ENCODE peak calls at places on chromosomes 5 and 9, in seven cellular contexts. One of them, this sample, is unnamed.
A peak's percentile ranks its signal among the peaks of the same experiment; 100 is the strongest.

GRCh38 chr5:625516-625915 is 13.4 kb downstream of the CEP72 start:
- DNase-seq in esophagus squamous epithelium: no peak
- DNase-seq in neuronal stem cell: no peak
- DNase-seq in spleen: peak; percentile 64
- DNase-seq in CD8-positive, alpha-beta T cell: no peak
- DNase-seq in fibroblast of lung: no peak
- DNase-seq in heart right ventricle: no peak
- DNase-seq in this sample: no peak

GRCh38 chr9:98994226-98995058 is 50.7 kb downstream of the COL15A1 start:
- DNase-seq in neuronal stem cell: no peak
- DNase-seq in spleen: no peak
- DNase-seq in esophagus squamous epithelium: no peak
- DNase-seq in fibroblast of lung: no peak
- DNase-seq in CD8-positive, alpha-beta T cell: no peak
- DNase-seq in heart right ventricle: no peak
- DNase-seq in this sample: no peak

GRCh38 chr9:137067860-137068538 is 2.4 kb downstream of the SAPCD2 start:
- DNase-seq in esophagus squamous epithelium: no peak
- DNase-seq in fibroblast of lung: peak; percentile 64
- DNase-seq in neuronal stem cell: peak; percentile 67
- DNase-seq in heart right ventricle: peak; percentile 80
- DNase-seq in spleen: peak; percentile 95
- DNase-seq in CD8-positive, alpha-beta T cell: peak; percentile 86
- DNase-seq in this sample: peak; percentile 87

GRCh38 chr9:134365791-134366222 is 39.6 kb downstream of the RXRA start:
- DNase-seq in spleen: no peak
- DNase-seq in heart right ventricle: peak; percentile 62
- DNase-seq in neuronal stem cell: peak; percentile 17
- DNase-seq in CD8-positive, alpha-beta T cell: no peak
- DNase-seq in fibroblast of lung: peak; percentile 29
- DNase-seq in esophagus squamous epithelium: no peak
- DNase-seq in this sample: no peak

GRCh38 chr9:91302831-91303230 is 58.9 kb downstream of the AUH start:
- DNase-seq in fibroblast of lung: peak; percentile 89
- DNase-seq in spleen: no peak
- DNase-seq in esophagus squamous epithelium: no peak
- DNase-seq in neuronal stem cell: no peak
- DNase-seq in heart right ventricle: no peak
- DNase-seq in CD8-positive, alpha-beta T cell: no peak
- DNase-seq in this sample: no peak

GRCh38 chr9:126507318-126508109 is 106.2 kb upstream of the LMX1B start:
- DNase-seq in spleen: peak; percentile 63
- DNase-seq in CD8-positive, alpha-beta T cell: no peak
- DNase-seq in fibroblast of lung: no peak
- DNase-seq in neuronal stem cell: no peak
- DNase-seq in esophagus squamous epithelium: no peak
- DNase-seq in heart right ventricle: no peak
- DNase-seq in this sample: no peak

GRCh38 chr9:69822091-69822750 is 1.6 kb downstream of the CFAP95 start:
- DNase-seq in neuronal stem cell: no peak
- DNase-seq in heart right ventricle: no peak
- DNase-seq in esophagus squamous epithelium: no peak
- DNase-seq in CD8-positive, alpha-beta T cell: no peak
- DNase-seq in spleen: no peak
- DNase-seq in fibroblast of lung: peak; percentile 59
- DNase-seq in this sample: no peak

GRCh38 chr5:174935854-174936474 is 211.6 kb downstream of the MSX2 start:
- DNase-seq in esophagus squamous epithelium: no peak
- DNase-seq in neuronal stem cell: peak; percentile 61
- DNase-seq in CD8-positive, alpha-beta T cell: peak; percentile 32
- DNase-seq in heart right ventricle: peak; percentile 39
- DNase-seq in fibroblast of lung: peak; percentile 39
- DNase-seq in spleen: peak; percentile 81
- DNase-seq in this sample: peak; percentile 10

GRCh38 chr5:10625700-10626472 is 62.0 kb downstream of the ANKRD33B start:
- DNase-seq in spleen: no peak
- DNase-seq in fibroblast of lung: no peak
- DNase-seq in neuronal stem cell: no peak
- DNase-seq in heart right ventricle: no peak
- DNase-seq in CD8-positive, alpha-beta T cell: no peak
- DNase-seq in esophagus squamous epithelium: no peak
- DNase-seq in this sample: no peak

GRCh38 chr9:114060711-114061110 is 17.4 kb downstream of the AMBP start:
- DNase-seq in fibroblast of lung: no peak
- DNase-seq in CD8-positive, alpha-beta T cell: no peak
- DNase-seq in spleen: peak; percentile 47
- DNase-seq in neuronal stem cell: no peak
- DNase-seq in heart right ventricle: no peak
- DNase-seq in esophagus squamous epithelium: no peak
- DNase-seq in this sample: no peak

GRCh38 chr9:130239741-130240241 is 25.8 kb upstream of the HMCN2 start:
- DNase-seq in CD8-positive, alpha-beta T cell: no peak
- DNase-seq in spleen: peak; percentile 78
- DNase-seq in esophagus squamous epithelium: no peak
- DNase-seq in heart right ventricle: no peak
- DNase-seq in fibroblast of lung: peak; percentile 26
- DNase-seq in neuronal stem cell: no peak
- DNase-seq in this sample: no peak

GRCh38 chr9:70260007-70260443 is 1.2 kb downstream of the SMC5 start:
- DNase-seq in neuronal stem cell: no peak
- DNase-seq in fibroblast of lung: no peak
- DNase-seq in CD8-positive, alpha-beta T cell: no peak
- DNase-seq in heart right ventricle: no peak
- DNase-seq in spleen: peak; percentile 77
- DNase-seq in esophagus squamous epithelium: no peak
- DNase-seq in this sample: no peak

GRCh38 chr9:32525506-32525905 is 490 bp downstream of the RIGI start:
- DNase-seq in CD8-positive, alpha-beta T cell: no peak
- DNase-seq in neuronal stem cell: no peak
- DNase-seq in fibroblast of lung: peak; percentile 8
- DNase-seq in spleen: no peak
- DNase-seq in heart right ventricle: no peak
- DNase-seq in esophagus squamous epithelium: no peak
- DNase-seq in this sample: peak; percentile 38

GRCh38 chr5:31581498-31582099 is 49.5 kb downstream of the C5orf22 start:
- DNase-seq in fibroblast of lung: peak; percentile 27
- DNase-seq in spleen: no peak
- DNase-seq in neuronal stem cell: peak; percentile 15
- DNase-seq in heart right ventricle: no peak
- DNase-seq in esophagus squamous epithelium: no peak
- DNase-seq in CD8-positive, alpha-beta T cell: no peak
- DNase-seq in this sample: peak; percentile 27

GRCh38 chr5:160382361-160382760 is 11.9 kb upstream of the C1QTNF2 start:
- DNase-seq in neuronal stem cell: no peak
- DNase-seq in spleen: no peak
- DNase-seq in heart right ventricle: no peak
- DNase-seq in CD8-positive, alpha-beta T cell: no peak
- DNase-seq in esophagus squamous epithelium: no peak
- DNase-seq in fibroblast of lung: no peak
- DNase-seq in this sample: no peak

GRCh38 chr5:129972774-129973173 is 68.5 kb downstream of the CHSY3 start:
- DNase-seq in heart right ventricle: no peak
- DNase-seq in neuronal stem cell: no peak
- DNase-seq in fibroblast of lung: no peak
- DNase-seq in spleen: no peak
- DNase-seq in esophagus squamous epithelium: no peak
- DNase-seq in CD8-positive, alpha-beta T cell: no peak
- DNase-seq in this sample: no peak

GRCh38 chr9:113398796-113399195 is 2.3 kb downstream of the ALAD start:
- DNase-seq in esophagus squamous epithelium: no peak
- DNase-seq in heart right ventricle: no peak
- DNase-seq in spleen: no peak
- DNase-seq in CD8-positive, alpha-beta T cell: no peak
- DNase-seq in fibroblast of lung: peak; percentile 76
- DNase-seq in neuronal stem cell: no peak
- DNase-seq in this sample: no peak

GRCh38 chr9:3285365-3286161 is 240.2 kb downstream of the RFX3 start:
- DNase-seq in esophagus squamous epithelium: no peak
- DNase-seq in fibroblast of lung: peak; percentile 76
- DNase-seq in neuronal stem cell: no peak
- DNase-seq in heart right ventricle: no peak
- DNase-seq in spleen: no peak
- DNase-seq in CD8-positive, alpha-beta T cell: no peak
- DNase-seq in this sample: no peak

GRCh38 chr5:138021771-138022170 is 11.1 kb downstream of the FAM13B start:
- DNase-seq in neuronal stem cell: no peak
- DNase-seq in CD8-positive, alpha-beta T cell: no peak
- DNase-seq in heart right ventricle: no peak
- DNase-seq in esophagus squamous epithelium: no peak
- DNase-seq in spleen: no peak
- DNase-seq in fibroblast of lung: no peak
- DNase-seq in this sample: no peak

GRCh38 chr9:81312346-81312745 is 377.0 kb downstream of the TLE1 start:
- DNase-seq in heart right ventricle: no peak
- DNase-seq in CD8-positive, alpha-beta T cell: no peak
- DNase-seq in esophagus squamous epithelium: no peak
- DNase-seq in fibroblast of lung: no peak
- DNase-seq in spleen: no peak
- DNase-seq in neuronal stem cell: no peak
- DNase-seq in this sample: no peak

GRCh38 chr5:146079695-146080361 is 25.5 kb downstream of the PLAC8L1 start:
- DNase-seq in neuronal stem cell: no peak
- DNase-seq in esophagus squamous epithelium: no peak
- DNase-seq in spleen: no peak
- DNase-seq in CD8-positive, alpha-beta T cell: no peak
- DNase-seq in fibroblast of lung: peak; percentile 65
- DNase-seq in heart right ventricle: no peak
- DNase-seq in this sample: no peak

GRCh38 chr5:142821733-142822487 is 51.7 kb downstream of the ARHGAP26 start:
- DNase-seq in CD8-positive, alpha-beta T cell: no peak
- DNase-seq in fibroblast of lung: peak; percentile 95
- DNase-seq in esophagus squamous epithelium: no peak
- DNase-seq in heart right ventricle: no peak
- DNase-seq in neuronal stem cell: no peak
- DNase-seq in spleen: no peak
- DNase-seq in this sample: no peak
- H3K4me1 ChIP-seq in CD8-positive, alpha-beta T cell: peaks cover 2% of the 10 kb centered on the region
- H3K4me1 ChIP-seq in fibroblast of lung: peaks cover 27% of the 10 kb centered on the region
- H3K4me1 ChIP-seq in esophagus squamous epithelium: peaks cover 23% of the 10 kb centered on the region
- H3K4me1 ChIP-seq in heart right ventricle: peaks cover 73% of the 10 kb centered on the region
- H3K4me1 ChIP-seq in neuronal stem cell: peaks cover 9% of the 10 kb centered on the region
- H3K4me1 ChIP-seq in spleen: peaks cover 86% of the 10 kb centered on the region
- H3K4me1 ChIP-seq in this sample: peaks cover 9% of the 10 kb centered on the region

DNA sequence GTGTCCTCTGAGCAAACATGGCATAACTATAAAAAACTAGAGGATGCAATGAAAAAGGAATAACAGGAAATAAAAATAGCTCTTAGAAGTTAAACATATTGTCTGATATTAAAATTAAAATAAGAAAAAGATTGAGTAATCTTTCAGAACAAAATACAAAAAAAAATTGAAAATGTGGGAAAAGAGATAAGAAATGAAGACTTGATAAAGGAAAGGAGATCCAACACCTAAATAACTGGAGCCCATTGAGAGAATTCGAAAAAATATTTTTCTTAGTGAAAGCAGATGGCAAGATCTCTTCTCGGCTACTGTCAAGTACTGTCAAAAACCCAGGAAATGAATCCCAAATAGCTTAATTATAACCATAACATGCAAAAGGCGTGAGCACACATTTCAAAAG is 24.9 kb downstream of the LIFR start:
- DNase-seq in fibroblast of lung: no peak
- DNase-seq in spleen: no peak
- DNase-seq in heart right ventricle: no peak
- DNase-seq in esophagus squamous epithelium: no peak
- DNase-seq in CD8-positive, alpha-beta T cell: no peak
- DNase-seq in neuronal stem cell: no peak
- DNase-seq in this sample: no peak
- H3K4me1 ChIP-seq in fibroblast of lung: no peaks in the 10 kb centered on the region
- H3K4me1 ChIP-seq in spleen: peaks cover 37% of the 10 kb centered on the region
- H3K4me1 ChIP-seq in heart right ventricle: peaks cover 81% of the 10 kb centered on the region
- H3K4me1 ChIP-seq in esophagus squamous epithelium: no peaks in the 10 kb centered on the region
- H3K4me1 ChIP-seq in CD8-positive, alpha-beta T cell: no peaks in the 10 kb centered on the region
- H3K4me1 ChIP-seq in neuronal stem cell: peaks cover 24% of the 10 kb centered on the region
- H3K4me1 ChIP-seq in this sample: no peaks in the 10 kb centered on the region

GRCh38 chr5:154390746-154391359 is 54.9 kb upstream of the SAP30L start:
- DNase-seq in spleen: no peak
- DNase-seq in fibroblast of lung: no peak
- DNase-seq in heart right ventricle: no peak
- DNase-seq in esophagus squamous epithelium: no peak
- DNase-seq in neuronal stem cell: no peak
- DNase-seq in CD8-positive, alpha-beta T cell: no peak
- DNase-seq in this sample: no peak
- H3K4me1 ChIP-seq in spleen: peaks cover 29% of the 10 kb centered on the region
- H3K4me1 ChIP-seq in fibroblast of lung: no peaks in the 10 kb centered on the region
- H3K4me1 ChIP-seq in heart right ventricle: no peaks in the 10 kb centered on the region
- H3K4me1 ChIP-seq in esophagus squamous epithelium: no peaks in the 10 kb centered on the region
- H3K4me1 ChIP-seq in neuronal stem cell: no peaks in the 10 kb centered on the region
- H3K4me1 ChIP-seq in CD8-positive, alpha-beta T cell: no peaks in the 10 kb centered on the region
- H3K4me1 ChIP-seq in this sample: no peaks in the 10 kb centered on the region

GRCh38 chr9:93918071-93918470 is 37.1 kb downstream of the BARX1 start:
- DNase-seq in neuronal stem cell: no peak
- DNase-seq in fibroblast of lung: no peak
- DNase-seq in spleen: no peak
- DNase-seq in heart right ventricle: no peak
- DNase-seq in esophagus squamous epithelium: no peak
- DNase-seq in CD8-positive, alpha-beta T cell: no peak
- DNase-seq in this sample: no peak

GRCh38 chr9:93920401-93920800 is 34.8 kb downstream of the BARX1 start:
- DNase-seq in heart right ventricle: no peak
- DNase-seq in CD8-positive, alpha-beta T cell: no peak
- DNase-seq in fibroblast of lung: no peak
- DNase-seq in spleen: no peak
- DNase-seq in neuronal stem cell: no peak
- DNase-seq in esophagus squamous epithelium: no peak
- DNase-seq in this sample: no peak

GRCh38 chr9:93916358-93916757 is 38.8 kb downstream of the BARX1 start:
- DNase-seq in neuronal stem cell: no peak
- DNase-seq in CD8-positive, alpha-beta T cell: no peak
- DNase-seq in fibroblast of lung: no peak
- DNase-seq in spleen: no peak
- DNase-seq in esophagus squamous epithelium: no peak
- DNase-seq in heart right ventricle: no peak
- DNase-seq in this sample: no peak

GRCh38 chr9:93911871-93912554 is 43.1 kb downstream of the BARX1 start:
- DNase-seq in heart right ventricle: peak; percentile 56
- DNase-seq in CD8-positive, alpha-beta T cell: no peak
- DNase-seq in esophagus squamous epithelium: no peak
- DNase-seq in neuronal stem cell: no peak
- DNase-seq in spleen: no peak
- DNase-seq in fibroblast of lung: no peak
- DNase-seq in this sample: no peak

DNA sequence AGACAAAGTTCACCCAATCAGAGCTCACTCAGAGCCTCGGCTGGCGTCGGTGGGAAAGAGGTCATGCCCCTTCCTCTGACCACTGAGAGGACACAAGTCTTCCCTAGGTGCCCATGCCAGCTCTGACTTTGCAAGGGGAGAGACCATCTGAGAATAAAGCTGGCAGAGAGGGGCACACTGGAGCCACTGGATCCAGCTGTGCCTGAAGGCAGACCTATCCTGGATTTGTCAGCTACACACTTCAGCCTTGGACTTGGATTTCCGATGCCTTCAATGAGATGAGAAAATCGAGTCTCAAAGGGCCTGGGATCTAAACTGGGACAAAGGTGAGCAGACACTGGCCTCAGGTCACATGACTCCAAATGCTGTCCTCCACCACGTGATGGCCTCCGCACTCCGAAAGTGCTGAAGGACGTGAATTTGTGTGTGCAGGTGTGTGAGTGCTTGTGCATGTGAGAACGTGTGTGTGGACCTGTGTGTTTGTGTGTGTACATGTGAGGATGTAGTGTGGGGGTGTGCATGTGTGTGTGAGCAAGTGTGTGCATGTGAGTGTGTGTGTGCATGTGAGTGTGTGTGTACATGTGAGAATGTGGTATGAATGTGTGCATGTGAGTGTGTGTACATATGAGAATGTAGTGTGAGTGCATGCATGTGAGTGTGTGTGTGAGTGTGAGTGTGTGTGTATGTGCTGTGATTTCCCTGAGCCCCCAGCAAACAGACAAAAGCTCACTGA is 37.9 kb downstream of the BARX1 start:
- DNase-seq in heart right ventricle: no peak
- DNase-seq in spleen: no peak
- DNase-seq in esophagus squamous epithelium: no peak
- DNase-seq in neuronal stem cell: no peak
- DNase-seq in fibroblast of lung: no peak
- DNase-seq in CD8-positive, alpha-beta T cell: no peak
- DNase-seq in this sample: no peak
- H3K4me1 ChIP-seq in heart right ventricle: no peaks in the 10 kb centered on the region
- H3K4me1 ChIP-seq in spleen: no peaks in the 10 kb centered on the region
- H3K4me1 ChIP-seq in esophagus squamous epithelium: peaks cover under 1% of the 10 kb centered on the region
- H3K4me1 ChIP-seq in neuronal stem cell: no peaks in the 10 kb centered on the region
- H3K4me1 ChIP-seq in fibroblast of lung: no peaks in the 10 kb centered on the region
- H3K4me1 ChIP-seq in CD8-positive, alpha-beta T cell: no peaks in the 10 kb centered on the region
- H3K4me1 ChIP-seq in this sample: peaks cover under 1% of the 10 kb centered on the region

This sample was measured in CD4-positive, alpha-beta memory T cell.